ENCODE peak calls at places on chromosomes 6 and 20, in ten cellular contexts. R is activated CD8-positive, alpha-beta memory T cell treated with anti-CD3 and anti-CD28 coated beads for 48 hours; W is CD4-positive, alpha-beta T cell; D is iPS-NIHi11; B is SK-MEL-5; F is LNCaP clone FGC; V is right lobe of liver; Y is NCI-H2081; E is NCI-H1105; A is activated T-helper 2 cell treated with anti-CD3 and anti-CD28 coated beads, Interferon-gamma antibody, Interleukin-2, Interleukin-4, amounts not matched to agents 10 μg/mL and 5 μg/mL and 100 μg/mL, durations not matched to agents 14 hours and 24 hours and 36 hours. I is an unnamed sample.
A peak's percentile ranks its signal among the peaks of the same experiment; 100 is the strongest.

GRCh38 chr6:106547053-106547414 is 82.3 kb downstream of the RTN4IP1 start:
- DNase-seq in R (no peak), W (no peak), D (no peak), B (no peak), F (no peak), V (no peak), Y (peak; percentile 43), E (peak; percentile 6), A (no peak), I (no peak)

GRCh38 chr6:157070403-157071107 is 252.8 kb downstream of the TMEM242 start:
- DNase-seq in R (no peak), W (no peak), D (no peak), B (no peak), F (no peak), V (no peak), Y (peak; percentile 36), E (no peak), A (no peak), I (no peak)

GRCh38 chr6:52549428-52549827 is 27.4 kb downstream of the TRAM2 start:
- DNase-seq in R (no peak), W (no peak), D (no peak), B (no peak), F (no peak), V (no peak), Y (no peak), E (no peak), A (no peak), I (no peak)

GRCh38 chr20:3156811-3157619 is 2.6 kb downstream of the FASTKD5 start:
- DNase-seq in R (no peak), W (no peak), D (no peak), B (no peak), F (peak; percentile 67), V (no peak), Y (no peak), E (no peak), A (no peak), I (no peak)

GRCh38 chr6:154721460-154721859 is 11.8 kb upstream of the SCAF8 start:
- DNase-seq in R (no peak), W (no peak), D (no peak), B (peak; percentile 8), F (no peak), V (no peak), Y (no peak), E (no peak), A (no peak), I (no peak)

GRCh38 chr6:150741633-150742200 is 123.8 kb upstream of the MTHFD1L start:
- DNase-seq in R (no peak), W (no peak), D (peak; percentile 45), B (peak; percentile 67), F (no peak), V (no peak), Y (no peak), E (no peak), A (no peak), I (peak; percentile 57)

GRCh38 chr20:22575737-22576136 is 8.6 kb downstream of the FOXA2 start:
- DNase-seq in R (no peak), W (no peak), D (no peak), B (no peak), F (no peak), V (no peak), Y (no peak), E (no peak), A (no peak), I (no peak)

GRCh38 chr6:164640946-164641345 is 668.5 kb downstream of the C6orf118 start:
- DNase-seq in R (no peak), W (no peak), D (no peak), B (no peak), F (no peak), V (no peak), Y (peak; percentile 13), E (no peak), A (no peak), I (no peak)

GRCh38 chr6:149079911-149080501 is 237.5 kb upstream of the TAB2 start:
- DNase-seq in R (no peak), W (no peak), D (no peak), B (no peak), F (no peak), V (no peak), Y (no peak), E (no peak), A (no peak), I (no peak)

GRCh38 chr20:5949943-5950270 is 426 bp downstream of the TRMT6 start:
- DNase-seq in R (no peak), W (no peak), D (no peak), B (no peak), F (no peak), V (no peak), Y (no peak), E (no peak), A (no peak), I (no peak)

GRCh38 chr20:64112691-64113443 is 5.5 kb upstream of the NPBWR2 start:
- DNase-seq in R (no peak), W (no peak), D (no peak), B (no peak), F (no peak), V (no peak), Y (no peak), E (no peak), A (peak; percentile 7), I (peak; percentile 1)